ENCODE peak calls at places on chromosomes 3 and 15, in nine cellular contexts. M is GM23338, N is aorta, Y is neural progenitor cell, W is breast epithelium, G is heart left ventricle, X is tibial artery, H is thoracic aorta, K is left ventricle myocardium inferior. V is an unnamed sample.
A peak's percentile ranks its signal among the peaks of the same experiment; 100 is the strongest.

GRCh38 chr3:156787926-156788663 is 38.1 kb upstream of the LEKR1 start:
- DNase-seq in H (no peak), K (no peak), X (no peak), Y (no peak), W (no peak), M (no peak), N (no peak), G (no peak), V (no peak)

GRCh38 chr15:39851505-39852082 is 68.5 kb downstream of the GPR176 start:
- DNase-seq in Y (no peak), W (no peak), X (no peak), N (no peak), G (no peak), M (no peak), K (no peak), H (no peak), V (no peak)

GRCh38 chr15:88113909-88114308 is 142.6 kb downstream of the NTRK3 start:
- DNase-seq in G (no peak), K (no peak), M (no peak), X (no peak), Y (no peak), N (no peak), W (no peak), H (no peak), V (no peak)

GRCh38 chr15:72068826-72069225 is 49.1 kb downstream of the MYO9A start:
- DNase-seq in Y (no peak), K (no peak), H (no peak), X (no peak), W (no peak), G (no peak), N (no peak), M (no peak), V (no peak)

GRCh38 chr15:90318591-90318990 is 33.5 kb upstream of the ZNF774 start:
- DNase-seq in Y (no peak), W (no peak), K (no peak), X (no peak), H (no peak), M (no peak), G (no peak), N (no peak), V (no peak)

GRCh38 chr15:70480196-70480856 is 283.0 kb downstream of the UACA start:
- DNase-seq in W (no peak), K (no peak), G (no peak), N (peak; percentile 42), H (no peak), X (no peak), M (no peak), Y (no peak), V (no peak)

GRCh38 chr3:8969246-8969645 is 6.0 kb upstream of the RAD18 start:
- DNase-seq in N (no peak), Y (no peak), K (no peak), H (no peak), M (no peak), W (no peak), G (no peak), X (no peak), V (no peak)

GRCh38 chr15:77370580-77370979 is 49.3 kb downstream of the PEAK1 start:
- DNase-seq in G (no peak), X (no peak), N (no peak), H (no peak), K (no peak), Y (no peak), M (no peak), W (no peak), V (no peak)

GRCh38 chr3:16587703-16588070 is 17.5 kb downstream of the DAZL start:
- DNase-seq in N (no peak), Y (no peak), X (no peak), H (no peak), W (no peak), K (no peak), G (no peak), M (no peak), V (no peak)

GRCh38 chr3:139505829-139506386 is 29.6 kb upstream of the RBP2 start:
- DNase-seq in G (no peak), M (no peak), X (no peak), N (no peak), Y (no peak), W (no peak), K (no peak), H (no peak), V (no peak)

GRCh38 chr3:129597087-129597791 is 9.2 kb downstream of the PLXND1 start:
- DNase-seq in N (no peak), K (peak; percentile 54), H (no peak), W (no peak), G (peak; percentile 68), Y (no peak), X (no peak), M (no peak), V (peak; percentile 68)

GRCh38 chr15:101028772-101029438 is 109.7 kb downstream of the LRRK1 start:
- DNase-seq in N (peak; percentile 47), X (peak; percentile 9), H (no peak), M (no peak), G (no peak), W (no peak), Y (no peak), K (no peak), V (peak; percentile 14)

GRCh38 chr15:66044837-66045236 is 175.5 kb downstream of the RAB11A start:
- DNase-seq in N (no peak), M (no peak), X (no peak), W (no peak), H (no peak), G (no peak), K (no peak), Y (no peak), V (no peak)

GRCh38 chr3:47318921-47319320 is 36.2 kb downstream of the KLHL18 start:
- DNase-seq in H (no peak), W (no peak), X (no peak), G (no peak), N (no peak), K (no peak), M (no peak), Y (no peak), V (no peak)

GRCh38 chr3:168272343-168272984 is 176.7 kb upstream of the GOLIM4 start:
- DNase-seq in W (no peak), K (no peak), N (no peak), X (no peak), H (no peak), M (peak; percentile 54), Y (peak; percentile 46), G (no peak), V (no peak)

GRCh38 chr3:194937144-194937543 is 251.5 kb downstream of the FAM43A start:
- DNase-seq in K (no peak), Y (no peak), M (no peak), X (no peak), G (no peak), W (no peak), H (no peak), N (no peak), V (no peak)

GRCh38 chr3:166274342-166274741 is 437.1 kb upstream of the BCHE start:
- DNase-seq in M (no peak), K (no peak), W (no peak), G (no peak), X (no peak), N (no peak), Y (no peak), H (no peak), V (no peak)

GRCh38 chr15:64515196-64515595 is 54.8 kb downstream of the ZNF609 start:
- DNase-seq in N (no peak), Y (no peak), X (no peak), K (no peak), W (no peak), G (no peak), H (no peak), M (no peak), V (no peak)

GRCh38 chr15:56929933-56930332 is 11.5 kb downstream of the TCF12 start:
- DNase-seq in K (no peak), W (no peak), Y (no peak), X (no peak), H (no peak), G (no peak), M (no peak), N (no peak), V (no peak)
- H3K4me1 ChIP-seq in K (peaks cover 91% of the 10 kb centered on the region), W (no peaks in the 10 kb centered on the region), Y (peaks cover 49% of the 10 kb centered on the region), X (peaks cover 21% of the 10 kb centered on the region), H (peaks cover 48% of the 10 kb centered on the region), G (peaks cover 60% of the 10 kb centered on the region), M (peaks cover 29% of the 10 kb centered on the region), N (peaks cover 2% of the 10 kb centered on the region), V (no peaks in the 10 kb centered on the region)

GRCh38 chr3:11610044-11610671 is 33.6 kb downstream of the VGLL4 start:
- DNase-seq in X (no peak), W (no peak), M (no peak), N (no peak), H (no peak), G (peak; percentile 59), Y (peak; percentile 82), K (no peak), V (no peak)

GRCh38 chr3:11609481-11609880 is 34.2 kb downstream of the VGLL4 start:
- DNase-seq in Y (no peak), H (no peak), W (no peak), M (no peak), X (no peak), G (no peak), N (no peak), K (no peak), V (no peak)

GRCh38 chr3:11606865-11607440 is 36.8 kb downstream of the VGLL4 start:
- DNase-seq in G (no peak), W (no peak), M (no peak), N (no peak), H (no peak), K (no peak), X (no peak), Y (no peak), V (no peak)

GRCh38 chr3:11606090-11606784 is 37.5 kb downstream of the VGLL4 start:
- DNase-seq in H (no peak), M (no peak), X (no peak), G (no peak), Y (no peak), K (no peak), N (no peak), W (no peak), V (no peak)

DNA sequence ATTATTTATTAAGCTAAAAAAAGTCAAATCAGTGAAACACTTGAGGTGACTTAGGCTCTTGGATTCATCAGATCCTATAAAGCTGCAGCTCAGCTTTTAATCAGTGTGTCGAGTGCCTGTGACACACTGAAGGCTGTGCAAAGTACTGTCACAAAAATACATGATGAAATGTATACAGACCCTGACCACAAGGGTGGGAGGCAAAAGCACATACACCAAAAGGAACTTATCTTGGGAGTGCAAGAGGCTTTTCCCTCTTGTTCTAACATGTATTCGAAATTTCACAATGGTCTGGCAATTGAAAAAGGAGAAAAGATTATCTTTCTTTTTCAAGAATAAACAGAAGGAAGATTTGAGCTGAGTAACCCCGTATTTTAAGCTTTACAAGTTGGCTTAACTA is 35.9 kb downstream of the VGLL4 start:
- DNase-seq in X (no peak), G (no peak), Y (no peak), M (no peak), W (no peak), H (no peak), N (no peak), K (no peak), V (no peak)
- H3K4me1 ChIP-seq in X (peaks cover 16% of the 10 kb centered on the region), G (peaks cover 75% of the 10 kb centered on the region), Y (peaks cover 67% of the 10 kb centered on the region), M (peaks cover 55% of the 10 kb centered on the region), W (no peaks in the 10 kb centered on the region), H (peaks cover 33% of the 10 kb centered on the region), N (no peaks in the 10 kb centered on the region), K (peaks cover 97% of the 10 kb centered on the region), V (peaks cover 13% of the 10 kb centered on the region)

GRCh38 chr3:71721721-71722157 is 3.5 kb downstream of the EIF4E3 start:
- DNase-seq in G (no peak), W (no peak), X (no peak), N (no peak), M (no peak), Y (no peak), H (no peak), K (no peak), V (no peak)
- H3K4me1 ChIP-seq in G (peaks cover 13% of the 10 kb centered on the region), W (no peaks in the 10 kb centered on the region), X (peaks cover 16% of the 10 kb centered on the region), N (no peaks in the 10 kb centered on the region), M (peaks cover 11% of the 10 kb centered on the region), Y (peaks cover 12% of the 10 kb centered on the region), H (peaks cover 8% of the 10 kb centered on the region), K (peaks cover 26% of the 10 kb centered on the region), V (no peaks in the 10 kb centered on the region)

GRCh38 chr3:183515968-183516851 is 39.3 kb downstream of the KLHL6 start:
- DNase-seq in H (no peak), N (no peak), G (no peak), X (no peak), K (no peak), M (peak; percentile 71), W (no peak), Y (no peak), V (no peak)
- H3K4me1 ChIP-seq in H (no peaks in the 10 kb centered on the region), N (no peaks in the 10 kb centered on the region), G (no peaks in the 10 kb centered on the region), X (no peaks in the 10 kb centered on the region), K (peaks cover 25% of the 10 kb centered on the region), M (peaks cover 12% of the 10 kb centered on the region), W (no peaks in the 10 kb centered on the region), Y (peaks cover 42% of the 10 kb centered on the region), V (no peaks in the 10 kb centered on the region)